ENCODE peak calls at places on chromosomes 16 and 17, in ten cellular contexts. Q is neural progenitor cell, I is ascending aorta, G is stomach, N is brain microvascular endothelial cell, B is heart left ventricle, P is fibroblast of lung, U is OCI-LY7, K is tibial artery, C is upper lobe of left lung. D is an unnamed sample. For H3K36me3, the result is how much of the 10 kb centered on the place peaks cover.

GRCh38 chr17:7019406-7019805 is 3.4 kb upstream of the BCL6B start:
- DNase-seq in K (no peak), U (no peak), G (no peak), C (no peak), N (no peak), P (no peak), I (no peak), Q (no peak), B (no peak), D (no peak)

GRCh38 chr16:87584271-87584670 is 18.0 kb upstream of the JPH3 start:
- DNase-seq in C (no peak), U (no peak), K (no peak), I (no peak), B (no peak), P (peak), G (no peak), N (peak), Q (no peak), D (no peak)

GRCh38 chr17:15655162-15655561 is 28.9 kb downstream of the TRIM16 start:
- DNase-seq in Q (no peak), U (no peak), C (no peak), K (no peak), G (peak), I (no peak), B (no peak), N (no peak), P (no peak), D (no peak)

GRCh38 chr17:10226930-10227695 is 28.7 kb upstream of the GAS7 start:
- DNase-seq in Q (peak), U (peak), B (peak), G (peak), P (peak), K (peak), I (no peak), N (no peak), C (peak), D (no peak)

GRCh38 chr16:54342001-54342776 is 55.6 kb upstream of the IRX3 start:
- DNase-seq in U (no peak), N (no peak), C (peak), G (no peak), B (no peak), I (no peak), Q (no peak), K (no peak), P (peak), D (no peak)

GRCh38 chr17:72393553-72393952 is 272.7 kb downstream of the SOX9 start:
- DNase-seq in C (no peak), G (no peak), U (no peak), B (no peak), I (no peak), P (peak), Q (no peak), N (peak), K (no peak), D (no peak)

GRCh38 chr17:1099242-1099641 is 80.5 kb downstream of the ABR start:
- DNase-seq in N (no peak), U (no peak), Q (no peak), G (no peak), P (no peak), I (no peak), K (no peak), B (no peak), C (no peak), D (no peak)

GRCh38 chr16:89060207-89060794 is 33.4 kb upstream of the ACSF3 start:
- DNase-seq in B (no peak), G (no peak), Q (no peak), C (no peak), I (no peak), P (no peak), K (no peak), U (peak), N (no peak), D (no peak)

GRCh38 chr16:3171181-3171854 is 16.7 kb upstream of the OR1F1 start:
- DNase-seq in P (no peak), G (no peak), I (no peak), U (no peak), Q (peak), B (no peak), C (peak), K (no peak), N (no peak), D (no peak)

GRCh38 chr17:41579484-41580243 is 7.0 kb downstream of the KRT14 start:
- DNase-seq in C (no peak), K (peak), B (peak), N (peak), U (peak), G (peak), I (peak), P (peak), Q (peak), D (peak)

GRCh38 chr17:73480740-73481139 is 163.5 kb downstream of the SDK2 start:
- DNase-seq in P (no peak), I (no peak), B (no peak), C (no peak), U (no peak), G (no peak), Q (no peak), K (no peak), N (peak), D (no peak)

DNA sequence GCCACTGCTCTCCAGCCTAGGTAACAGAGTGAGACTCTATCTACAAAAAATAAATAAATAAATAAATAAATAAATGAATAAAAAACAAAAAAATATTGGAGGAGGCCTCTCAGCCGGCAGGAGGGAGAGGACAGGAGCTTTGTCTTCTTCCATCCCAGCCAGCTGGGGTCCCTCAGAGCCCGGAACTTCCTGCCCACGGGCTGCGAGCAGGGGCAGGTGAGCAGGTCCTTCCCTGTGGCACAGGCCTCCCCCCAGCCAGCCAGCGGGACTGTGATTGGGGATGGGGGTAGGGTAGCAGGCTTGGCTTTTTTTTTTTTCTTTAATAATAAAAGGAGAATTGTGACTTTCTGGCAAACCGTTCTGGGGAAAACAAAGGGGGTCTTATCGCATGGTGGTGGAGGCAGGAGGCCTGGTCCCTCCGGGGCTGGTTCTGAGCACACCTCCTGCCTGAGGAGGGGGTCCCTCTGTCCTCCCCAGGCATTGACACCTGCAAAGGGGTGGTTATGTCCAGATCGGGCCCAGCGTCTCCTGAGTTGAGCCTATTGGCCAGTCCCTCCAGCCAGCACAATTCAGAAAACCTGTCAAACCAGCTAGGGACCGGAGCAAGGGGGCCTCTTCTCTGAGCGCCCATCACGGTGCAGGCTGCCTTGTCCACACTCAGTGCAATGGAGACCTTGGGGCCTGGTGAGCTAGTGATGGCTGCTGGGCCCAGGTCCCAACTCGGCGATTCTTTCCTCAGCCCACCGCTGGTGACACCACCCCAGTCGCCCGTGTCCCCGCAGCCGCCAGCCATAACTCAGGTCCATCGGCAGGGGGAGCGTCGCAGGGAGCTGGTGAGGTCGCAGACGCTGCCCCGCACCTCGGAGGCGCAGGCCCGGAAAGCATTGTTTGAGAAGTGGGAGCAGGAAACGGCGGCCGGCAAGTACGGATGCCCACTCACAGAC is 10.3 kb downstream of the SMTNL2 start:
- DNase-seq in N (no peak), Q (peak), G (peak), P (no peak), U (peak), I (no peak), K (no peak), C (peak), B (no peak), D (no peak)
- TF ChIP-seq CTCF in N (peak), Q (peak), G (peak), P (no peak), U (peak), I (no peak), K (no peak), C (peak), B (peak), D (peak)

GRCh38 chr17:51161541-51161940 is 4.7 kb upstream of the NME2 start:
- DNase-seq in Q (no peak), N (no peak), B (no peak), C (no peak), P (no peak), G (no peak), U (no peak), K (no peak), I (no peak), D (no peak)
- H3K36me3 ChIP-seq in Q (under half), N (half or more), B (under half), C (under half), P (under half), G (half or more), U (half or more), K (under half), I (under half), D (under half)

GRCh38 chr17:78823282-78824046 is 17.1 kb downstream of the USP36 start:
- DNase-seq in N (no peak), Q (peak), K (no peak), P (no peak), U (no peak), G (no peak), C (no peak), I (no peak), B (no peak), D (no peak)
- TF ChIP-seq CTCF in N (peak), Q (peak), K (no peak), P (no peak), U (peak), G (no peak), C (no peak), I (no peak), B (no peak), D (no peak)

GRCh38 chr16:1638757-1639156 is 26.6 kb downstream of the CRAMP1 start:
- DNase-seq in N (no peak), B (no peak), Q (no peak), C (no peak), U (no peak), G (no peak), K (no peak), I (no peak), P (no peak), D (no peak)
- H3K36me3 ChIP-seq in N (half or more), B (half or more), Q (under half), C (under half), U (half or more), G (half or more), K (half or more), I (half or more), P (under half), D (under half)

GRCh38 chr16:31507617-31507928 is 618 bp downstream of the RUSF1 start:
- DNase-seq in K (no peak), N (no peak), P (no peak), B (no peak), Q (no peak), I (no peak), G (no peak), C (no peak), U (peak), D (no peak)
- TF ChIP-seq CTCF in K (no peak), N (no peak), P (no peak), B (no peak), Q (no peak), I (no peak), G (no peak), C (no peak), U (no peak), D (no peak)

GRCh38 chr17:38465420-38466345 is 37.4 kb downstream of the ARHGAP23 start:
- DNase-seq in G (peak), N (no peak), B (peak), C (no peak), Q (no peak), U (no peak), K (peak), I (peak), P (no peak), D (peak)

GRCh38 chr17:38463451-38463858 is 35.2 kb downstream of the ARHGAP23 start:
- DNase-seq in N (no peak), B (peak), I (no peak), U (no peak), G (no peak), C (no peak), Q (no peak), P (no peak), K (peak), D (no peak)

GRCh38 chr17:38466346-38467315 is 38.4 kb downstream of the ARHGAP23 start:
- DNase-seq in C (peak), Q (no peak), B (no peak), K (no peak), U (no peak), N (no peak), P (no peak), G (no peak), I (no peak), D (no peak)

GRCh38 chr17:38464251-38464722 is 36.0 kb downstream of the ARHGAP23 start:
- DNase-seq in I (peak), N (no peak), Q (no peak), U (no peak), G (peak), C (no peak), K (peak), P (no peak), B (peak), D (no peak)

GRCh38 chr17:38464723-38465419 is 36.6 kb downstream of the ARHGAP23 start:
- DNase-seq in G (peak), N (peak), K (peak), I (peak), C (peak), Q (peak), B (peak), P (peak), U (no peak), D (peak)
- H3K36me3 ChIP-seq in G (half or more), N (half or more), K (half or more), I (under half), C (under half), Q (under half), B (half or more), P (half or more), U (under half), D (under half)

DNA sequence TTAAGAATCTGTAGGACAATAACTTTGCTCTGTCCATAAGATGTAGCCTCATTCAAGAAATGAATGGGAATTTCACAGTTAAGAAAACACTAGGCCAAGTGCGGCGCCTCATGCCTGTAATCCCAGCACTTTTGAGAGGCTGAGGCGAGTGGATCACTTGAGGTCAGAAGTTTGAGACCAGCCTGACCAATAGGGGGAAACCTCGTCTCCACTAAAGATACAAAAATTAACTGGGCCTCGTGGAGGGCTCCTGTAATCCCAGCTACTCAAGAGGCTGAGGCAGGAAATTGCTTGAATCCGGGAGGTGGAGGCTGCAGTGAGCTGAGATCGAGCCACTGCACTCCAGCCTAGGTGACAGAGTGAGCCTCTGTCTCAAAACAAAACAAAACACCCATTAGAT is 19.9 kb upstream of the RSL1D1 start:
- DNase-seq in B (no peak), P (peak), C (no peak), G (no peak), Q (peak), U (no peak), K (no peak), N (peak), I (no peak), D (no peak)
- TF ChIP-seq CTCF in B (peak), P (no peak), C (no peak), G (no peak), Q (peak), U (peak), K (no peak), N (peak), I (no peak), D (peak)

DNA sequence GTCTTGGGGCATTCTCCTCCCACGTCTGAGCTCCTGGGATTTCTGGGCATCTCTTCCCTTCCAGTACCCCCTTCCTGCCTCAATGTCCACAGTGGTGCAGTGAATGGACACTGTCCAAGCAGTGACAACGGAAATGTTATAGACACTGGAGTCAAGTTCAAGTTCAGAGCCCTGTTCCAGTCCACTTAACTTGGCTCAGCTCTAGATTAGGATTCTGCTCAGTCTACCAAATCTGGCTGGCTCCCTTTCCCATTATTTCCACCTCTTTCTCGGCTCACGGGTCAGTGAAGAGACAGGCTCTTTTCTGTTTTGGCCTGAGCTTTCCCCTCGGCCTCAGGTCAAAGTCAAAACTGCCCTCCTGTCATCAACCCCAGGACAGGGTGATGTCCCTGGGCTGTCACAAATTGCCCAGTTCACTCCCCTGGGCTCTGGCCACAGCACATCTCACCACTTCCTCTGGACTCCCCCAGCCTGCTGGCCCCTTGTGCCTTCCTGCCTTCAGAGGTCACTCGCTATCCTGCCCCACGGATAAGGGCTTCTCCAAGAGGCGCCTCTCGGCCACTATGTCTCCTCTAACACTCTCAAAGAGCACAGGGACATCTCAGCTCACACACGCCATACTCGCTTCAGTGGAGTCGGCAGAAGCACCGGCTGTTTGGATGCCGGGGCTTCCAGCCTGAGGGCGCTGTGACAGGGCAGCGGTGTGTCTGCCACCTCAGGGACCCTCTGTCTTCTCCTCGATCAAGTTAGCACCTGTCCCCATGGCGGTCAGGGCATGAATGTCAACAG is 17.7 kb upstream of the MRPL38 start:
- DNase-seq in G (no peak), B (no peak), C (no peak), U (no peak), N (no peak), Q (no peak), I (no peak), K (no peak), P (no peak), D (no peak)
- H3K36me3 ChIP-seq in G (half or more), B (under half), C (under half), U (under half), N (under half), Q (under half), I (under half), K (half or more), P (under half), D (under half)